ENCODE peak calls at places on chromosomes 6 and 20, in seven cellular contexts. V, N, R, E, T, Q and G are unnamed samples.

GRCh38 chr6:110874880-110875547 is 429 bp downstream of the AMD1 start:
- DNase-seq in V (no peak), T (no peak), N (no peak), Q (no peak), E (no peak), R (no peak), G (peak; percentile 32)

GRCh38 chr20:40943591-40943990 is 85.0 kb upstream of the TOP1 start:
- DNase-seq in E (peak; percentile 61), V (peak; percentile 45), T (no peak), N (no peak), R (no peak), Q (no peak), G (no peak)

GRCh38 chr6:82364087-82365010 is 732 bp downstream of the TPBG start:
- DNase-seq in Q (peak; percentile 76), E (peak; percentile 91), T (peak; percentile 80), R (peak; percentile 83), V (peak; percentile 78), N (peak; percentile 60), G (peak; percentile 71)

GRCh38 chr6:30037182-30037788 is 23.8 kb upstream of the POLR1H start:
- DNase-seq in E (peak; percentile 12), T (peak; percentile 28), V (no peak), Q (peak; percentile 25), N (peak; percentile 17), R (no peak), G (no peak)

GRCh38 chr6:25477006-25477590 is 174.9 kb upstream of the SCGN start:
- DNase-seq in N (peak; percentile 59), E (no peak), R (no peak), Q (peak; percentile 11), T (peak; percentile 92), V (no peak), G (no peak)

GRCh38 chr6:53994201-53994600 is 117.0 kb upstream of the MLIP start:
- DNase-seq in V (no peak), Q (no peak), T (no peak), E (no peak), R (no peak), N (no peak), G (no peak)

GRCh38 chr6:2522521-2522920 is 228.2 kb downstream of the MYLK4 start:
- DNase-seq in T (no peak), V (no peak), N (peak; percentile 30), Q (no peak), E (no peak), R (no peak), G (no peak)

GRCh38 chr6:15511248-15512125 is 151.3 kb downstream of the DTNBP1 start:
- DNase-seq in T (no peak), V (no peak), Q (no peak), R (no peak), E (no peak), N (no peak), G (no peak)

GRCh38 chr6:83071023-83071422 is 3.6 kb downstream of the DOP1A start:
- DNase-seq in R (no peak), Q (no peak), V (no peak), N (no peak), T (no peak), E (peak; percentile 13), G (no peak)

GRCh38 chr6:108635505-108636226 is 74.9 kb downstream of the FOXO3 start:
- DNase-seq in T (no peak), V (no peak), E (no peak), Q (peak; percentile 29), R (no peak), N (no peak), G (no peak)

GRCh38 chr6:5989141-5989723 is 17.5 kb downstream of the NRN1 start:
- DNase-seq in Q (no peak), T (no peak), V (no peak), N (no peak), E (no peak), R (no peak), G (no peak)

GRCh38 chr6:139508023-139508422 is 133.6 kb upstream of the CITED2 start:
- DNase-seq in R (no peak), V (no peak), E (no peak), Q (peak; percentile 23), T (no peak), N (peak; percentile 49), G (no peak)

GRCh38 chr20:36301359-36302119 is 4.6 kb upstream of the DLGAP4 start:
- DNase-seq in R (no peak), E (no peak), Q (no peak), V (no peak), N (no peak), T (no peak), G (no peak)
- H2AK5ac ChIP-seq in R (no peak overlapping the region), E (no peak overlapping the region), Q (no peak overlapping the region), V (no peak overlapping the region), N (no peak overlapping the region), T (no peak overlapping the region), G (no peak overlapping the region)

GRCh38 chr6:21769405-21769851 is 175.9 kb downstream of the SOX4 start:
- DNase-seq in E (peak; percentile 97), R (no peak), T (no peak), V (peak; percentile 62), Q (peak; percentile 92), N (peak; percentile 98), G (peak; percentile 41)

GRCh38 chr6:21771626-21772320 is 178.2 kb downstream of the SOX4 start:
- DNase-seq in N (no peak), E (peak; percentile 51), V (no peak), R (no peak), Q (no peak), T (no peak), G (no peak)

GRCh38 chr6:21769973-21770372 is 176.4 kb downstream of the SOX4 start:
- DNase-seq in T (no peak), R (no peak), N (peak; percentile 59), V (no peak), Q (peak; percentile 65), E (no peak), G (no peak)

GRCh38 chr6:21772467-21772866 is 178.9 kb downstream of the SOX4 start:
- DNase-seq in V (no peak), R (no peak), E (no peak), N (no peak), Q (no peak), T (no peak), G (no peak)

DNA sequence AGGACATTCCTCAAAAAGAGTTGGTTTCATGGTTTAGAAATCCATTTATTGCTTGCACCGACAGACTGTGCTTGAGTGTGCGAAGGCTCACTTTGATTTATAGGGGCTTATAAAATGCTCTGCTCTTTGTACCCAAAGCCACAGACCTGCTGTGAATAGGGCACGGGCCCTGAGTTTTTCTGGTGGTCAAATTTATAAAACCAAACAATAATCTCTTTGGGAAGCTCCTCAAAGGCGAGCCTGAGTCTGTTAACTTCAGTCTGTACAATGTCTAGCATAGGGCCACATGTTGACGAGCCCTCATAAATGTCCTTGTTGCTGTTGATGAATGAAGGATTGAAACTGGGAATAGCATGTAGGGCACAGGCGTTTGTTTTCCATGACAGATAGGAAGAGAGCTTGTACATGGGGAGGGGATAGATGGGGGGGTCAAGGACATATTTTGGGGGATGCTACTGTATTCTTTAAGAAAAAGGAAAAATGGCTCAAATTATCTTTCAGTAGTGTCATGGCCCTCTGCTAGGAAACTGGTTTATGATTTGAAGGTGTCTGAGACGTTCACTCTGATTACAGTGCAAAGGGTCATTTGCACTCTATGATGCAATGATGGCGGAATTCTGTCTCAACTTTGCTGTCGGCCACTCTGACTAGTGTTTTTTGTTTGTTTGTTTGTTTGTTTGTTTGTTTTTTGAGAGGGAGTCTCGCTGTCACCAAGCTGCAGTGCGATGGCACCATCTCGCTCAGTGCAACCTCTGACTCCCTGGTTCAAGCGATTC is 179.8 kb downstream of the SOX4 start:
- DNase-seq in R (no peak), V (no peak), N (no peak), E (no peak), T (peak; percentile 35), Q (no peak), G (no peak)
- H3K4me1 ChIP-seq in R (peaks cover 29% of the 10 kb centered on the region), V (peaks cover 29% of the 10 kb centered on the region), N (peaks cover 5% of the 10 kb centered on the region), E (peaks cover 14% of the 10 kb centered on the region), T (peaks cover 14% of the 10 kb centered on the region), Q (peaks cover 2% of the 10 kb centered on the region), G (peaks cover 14% of the 10 kb centered on the region)

DNA sequence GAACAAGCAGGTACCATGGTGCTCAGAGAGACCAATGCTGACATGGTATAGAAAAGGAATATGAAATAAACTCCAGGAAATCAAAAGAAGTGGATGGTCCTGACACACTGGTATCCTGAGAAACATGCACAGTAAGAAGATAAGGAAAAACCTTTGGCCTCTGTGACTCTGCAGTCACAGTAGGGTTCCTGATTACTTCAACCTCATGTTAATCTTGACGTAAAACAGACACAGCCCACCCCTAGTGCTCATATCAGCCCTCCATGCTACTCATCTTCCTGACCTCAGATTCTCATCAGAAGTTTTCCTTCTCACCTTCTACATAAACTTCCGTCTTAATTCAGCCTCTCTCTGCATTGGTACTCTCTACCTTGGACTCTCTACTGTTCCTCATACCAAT is 240.9 kb downstream of the PKHD1 start:
- DNase-seq in T (no peak), R (no peak), Q (no peak), V (no peak), N (no peak), E (peak; percentile 89), G (no peak)
- H2AK5ac ChIP-seq in T (no peak overlapping the region), R (no peak overlapping the region), Q (no peak overlapping the region), V (no peak overlapping the region), N (no peak overlapping the region), E (no peak overlapping the region), G (no peak overlapping the region)

GRCh38 chr6:45428734-45429133 is 51.0 kb upstream of the SUPT3H start:
- DNase-seq in N (no peak), R (no peak), V (no peak), T (no peak), Q (no peak), E (no peak), G (no peak)

GRCh38 chr6:45432944-45433343 is 55.2 kb upstream of the SUPT3H start:
- DNase-seq in E (no peak), R (no peak), N (peak; percentile 80), T (no peak), V (no peak), Q (peak; percentile 42), G (no peak)

GRCh38 chr6:45431314-45432058 is 53.8 kb upstream of the SUPT3H start:
- DNase-seq in V (no peak), Q (no peak), N (no peak), T (no peak), E (no peak), R (no peak), G (no peak)

GRCh38 chr6:45427632-45428031 is 49.9 kb upstream of the SUPT3H start:
- DNase-seq in V (no peak), N (no peak), R (no peak), E (no peak), T (no peak), Q (no peak), G (no peak)

GRCh38 chr6:45430590-45431202 is 53.0 kb upstream of the SUPT3H start:
- DNase-seq in V (no peak), N (no peak), T (no peak), Q (no peak), R (no peak), E (no peak), G (no peak)
- H3K4me1 ChIP-seq in V (no peaks in the 10 kb centered on the region), N (peaks cover 5% of the 10 kb centered on the region), T (no peaks in the 10 kb centered on the region), Q (no peaks in the 10 kb centered on the region), R (no peaks in the 10 kb centered on the region), E (no peaks in the 10 kb centered on the region), G (no peaks in the 10 kb centered on the region)

GRCh38 chr6:146868671-146869209 is 270.0 kb downstream of the ADGB start:
- DNase-seq in N (peak; percentile 36), V (no peak), T (no peak), R (no peak), Q (no peak), E (no peak), G (no peak)
- H2AK5ac ChIP-seq in N (no peak overlapping the region), V (no peak overlapping the region), T (no peak overlapping the region), R (no peak overlapping the region), Q (no peak overlapping the region), E (no peak overlapping the region), G (no peak overlapping the region)